ENCODE peak calls at places on chromosomes 7 and 10, in five cellular contexts. L, V, I, O and C are unnamed samples.

GRCh38 chr10:114477285-114477684 is 73.0 kb upstream of the AFAP1L2 start:
- DNase-seq in I (no peak), L (no peak), O (no peak), V (peak; percentile 55), C (no peak)

GRCh38 chr10:59098811-59099452 is 77.5 kb upstream of the PHYHIPL start:
- DNase-seq in L (no peak), I (no peak), O (no peak), V (no peak), C (no peak)

GRCh38 chr10:11546581-11546980 is 64.9 kb downstream of the USP6NL start:
- DNase-seq in O (no peak), V (no peak), L (no peak), I (no peak), C (no peak)

GRCh38 chr10:132958886-132959295 is 16.5 kb upstream of the CFAP46 start:
- DNase-seq in L (no peak), I (peak; percentile 21), O (no peak), V (no peak), C (no peak)

GRCh38 chr7:141550694-141551079 is 523 bp upstream of the AGK start:
- DNase-seq in L (no peak), I (peak; percentile 34), V (peak; percentile 32), O (peak; percentile 39), C (no peak)

GRCh38 chr10:14329609-14330246 is 996 bp downstream of the FRMD4A start:
- DNase-seq in I (peak; percentile 59), O (no peak), L (no peak), V (no peak), C (no peak)

GRCh38 chr7:78176186-78176585 is 377.6 kb downstream of the PHTF2 start:
- DNase-seq in O (no peak), I (no peak), V (peak; percentile 24), L (no peak), C (no peak)

GRCh38 chr7:50565559-50565916 is 333 bp upstream of the DDC start:
- DNase-seq in L (no peak), O (no peak), V (no peak), I (no peak), C (no peak)

GRCh38 chr10:77374189-77374656 is 263.4 kb downstream of the KCNMA1 start:
- DNase-seq in V (no peak), L (no peak), I (no peak), O (no peak), C (no peak)

GRCh38 chr10:123930340-123931001 is 38.9 kb upstream of the CPXM2 start:
- DNase-seq in V (peak; percentile 35), L (no peak), I (no peak), O (no peak), C (no peak)

GRCh38 chr7:73519867-73520672 is 2.0 kb downstream of the BAZ1B start:
- DNase-seq in I (no peak), O (no peak), L (no peak), V (no peak), C (no peak)

GRCh38 chr7:121395494-121395960 is 581 bp downstream of the FAM3C start:
- DNase-seq in V (no peak), L (peak; percentile 53), I (peak; percentile 52), O (peak; percentile 45), C (peak; percentile 20)

GRCh38 chr10:12635127-12635541 is 285.8 kb downstream of the CAMK1D start:
- DNase-seq in V (no peak), O (no peak), I (no peak), L (no peak), C (no peak)